ENCODE peak calls at places on chromosomes 6 and 20, in ten cellular contexts. V, P, Q, X, L, M, N, J, T and E are unnamed samples.

GRCh38 chr6:151437401-151437800 is 14.5 kb downstream of the RMND1 start:
- DNase-seq in N (no peak), J (no peak), T (no peak), L (no peak), Q (no peak), X (no peak), M (no peak), V (peak; percentile 35), P (no peak), E (no peak)

GRCh38 chr6:29651413-29652197 is 5.3 kb upstream of the MOG start:
- DNase-seq in M (peak; percentile 46), T (no peak), V (peak; percentile 54), L (no peak), P (no peak), N (no peak), J (no peak), Q (no peak), X (no peak), E (no peak)

GRCh38 chr6:154410619-154411044 is 54.0 kb upstream of the IPCEF1 start:
- DNase-seq in X (no peak), J (no peak), T (no peak), N (no peak), Q (no peak), M (peak; percentile 24), L (no peak), V (peak; percentile 85), P (peak; percentile 94), E (no peak)

GRCh38 chr20:62742979-62743776 is 34.5 kb downstream of the NTSR1 start:
- DNase-seq in T (no peak), M (no peak), Q (peak; percentile 4), L (no peak), P (no peak), V (no peak), X (no peak), J (no peak), N (no peak), E (no peak)

GRCh38 chr20:41406307-41406706 is 39.7 kb upstream of the EMILIN3 start:
- DNase-seq in J (no peak), L (no peak), V (no peak), X (no peak), P (no peak), T (peak; percentile 39), Q (no peak), M (no peak), N (no peak), E (no peak)

GRCh38 chr6:45663181-45664180 is 285.7 kb upstream of the SUPT3H start:
- DNase-seq in V (no peak), T (no peak), Q (peak; percentile 80), M (no peak), N (peak; percentile 17), J (peak; percentile 20), L (peak; percentile 32), P (no peak), X (peak; percentile 19), E (no peak)

GRCh38 chr6:37190159-37190535 is 20.2 kb downstream of the PIM1 start:
- DNase-seq in N (no peak), P (no peak), Q (no peak), L (no peak), T (no peak), M (no peak), J (no peak), X (no peak), V (no peak), E (no peak)

GRCh38 chr6:138234363-138234762 is 16.1 kb upstream of the PBOV1 start:
- DNase-seq in X (no peak), J (no peak), L (no peak), N (no peak), P (no peak), T (no peak), V (peak; percentile 94), M (no peak), Q (no peak), E (no peak)